ENCODE peak calls at places on chromosomes 3 and 15, in nine cellular contexts. V is left ventricle myocardium inferior; F is CD4-positive, alpha-beta T cell; R is fibroblast of lung; J is fibroblast of mammary gland; C is GM12865; Z is ovary; T is RWPE1; D is MCF 10A. O is an unnamed sample.
A peak's percentile ranks its signal among the peaks of the same experiment; 100 is the strongest.

GRCh38 chr15:31456329-31457060 is 129.9 kb downstream of the KLF13 start:
- DNase-seq in T (no peak), V (no peak), R (no peak), D (no peak), F (no peak), J (no peak), C (no peak), Z (no peak), O (no peak)

GRCh38 chr15:99427210-99427609 is 138.6 kb upstream of the MEF2A start:
- DNase-seq in C (no peak), R (no peak), F (no peak), Z (no peak), T (no peak), V (no peak), J (no peak), D (no peak), O (no peak)

GRCh38 chr3:124401841-124402240 is 328.4 kb upstream of the UMPS start:
- DNase-seq in J (no peak), V (no peak), C (no peak), F (no peak), D (no peak), Z (no peak), T (no peak), R (peak; percentile 68), O (no peak)

GRCh38 chr15:50463423-50464358 is 39.5 kb downstream of the USP8 start:
- DNase-seq in Z (no peak), V (no peak), T (no peak), R (peak; percentile 38), D (peak; percentile 6), F (no peak), C (no peak), J (peak; percentile 71), O (no peak)

GRCh38 chr15:93459396-93459795 is 370.4 kb upstream of the RGMA start:
- DNase-seq in R (no peak), J (no peak), V (no peak), T (no peak), F (no peak), C (no peak), Z (no peak), D (no peak), O (no peak)

GRCh38 chr3:161694682-161695586 is 198.3 kb downstream of the OTOL1 start:
- DNase-seq in T (no peak), D (no peak), C (peak; percentile 7), Z (no peak), F (no peak), R (no peak), V (no peak), J (no peak), O (no peak)

GRCh38 chr15:39404767-39405173 is 176.1 kb upstream of the THBS1 start:
- DNase-seq in T (peak; percentile 87), V (no peak), F (no peak), D (peak; percentile 97), Z (no peak), R (peak; percentile 86), J (peak; percentile 96), C (no peak), O (no peak)

GRCh38 chr3:67076607-67077006 is 78.5 kb downstream of the KBTBD8 start:
- DNase-seq in T (peak; percentile 4), J (no peak), Z (no peak), C (no peak), D (peak; percentile 38), V (no peak), R (no peak), F (no peak), O (no peak)

GRCh38 chr3:14600075-14600474 is 51.5 kb upstream of the CCDC174 start:
- DNase-seq in V (no peak), T (no peak), F (no peak), J (no peak), Z (no peak), C (no peak), D (no peak), R (no peak), O (no peak)

GRCh38 chr3:14601692-14602005 is 49.9 kb upstream of the CCDC174 start:
- DNase-seq in C (no peak), D (no peak), F (no peak), R (no peak), V (no peak), Z (no peak), T (no peak), J (no peak), O (no peak)

GRCh38 chr3:14600856-14601610 is 50.5 kb upstream of the CCDC174 start:
- DNase-seq in R (no peak), F (no peak), C (no peak), D (no peak), T (no peak), Z (no peak), J (no peak), V (no peak), O (no peak)

GRCh38 chr3:14602804-14603644 is 48.5 kb upstream of the CCDC174 start:
- DNase-seq in D (no peak), R (no peak), V (no peak), J (no peak), Z (no peak), F (no peak), C (no peak), T (no peak), O (no peak)

DNA sequence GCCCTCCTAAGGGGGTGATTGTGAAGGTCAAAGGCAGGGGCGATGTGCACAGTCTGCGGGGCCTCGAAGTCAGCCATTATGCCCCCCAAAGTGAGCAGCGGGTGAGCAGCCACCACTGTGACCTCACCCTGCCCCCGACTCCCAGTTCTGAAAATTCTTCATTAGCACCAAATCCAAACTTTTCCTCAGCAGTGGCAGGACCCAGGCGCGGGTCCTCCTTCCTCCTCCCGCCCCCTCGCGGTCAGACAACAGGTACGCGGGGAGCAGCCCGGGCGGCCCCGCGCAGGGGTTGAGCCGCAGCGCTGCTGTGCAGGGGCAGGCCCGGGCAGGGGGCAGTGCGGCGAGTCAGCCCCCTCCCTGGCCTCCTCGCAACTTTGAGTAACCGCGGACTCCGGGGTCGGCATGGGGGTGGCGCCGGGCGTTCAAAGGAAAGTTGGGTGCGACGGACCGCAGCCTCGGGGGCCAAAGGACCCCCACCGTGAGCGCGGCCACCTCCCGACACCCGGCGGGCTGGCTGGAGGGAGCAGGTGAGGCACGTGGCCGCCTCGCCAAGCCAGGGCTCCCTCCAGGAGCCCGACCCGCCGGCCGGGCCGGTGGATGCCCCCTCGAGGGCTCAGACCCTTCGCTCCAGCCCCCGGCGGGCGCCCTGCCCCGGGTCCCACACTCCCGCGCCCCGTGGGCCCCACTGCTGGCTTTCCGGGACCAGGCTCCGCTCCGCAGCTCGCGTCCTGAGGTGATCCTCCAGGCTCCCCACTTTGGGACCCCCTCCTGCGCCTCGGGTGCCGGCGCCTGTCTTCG is 49.4 kb upstream of the CCDC174 start:
- DNase-seq in C (no peak), F (no peak), V (no peak), Z (no peak), R (no peak), J (no peak), T (no peak), D (no peak), O (no peak)
- TF ChIP-seq CTCF in C (no peak), F (no peak), V (no peak), Z (no peak), R (no peak), J (no peak), T (no peak), D (peak; percentile 14), O (no peak)

GRCh38 chr15:75203017-75203907 is 1.6 kb downstream of the C15orf39 start:
- DNase-seq in C (no peak), J (peak; percentile 32), V (no peak), Z (no peak), T (peak; percentile 33), R (peak; percentile 1), D (peak; percentile 35), F (no peak), O (no peak)

GRCh38 chr15:75204340-75205063 is 2.8 kb downstream of the C15orf39 start:
- DNase-seq in Z (peak; percentile 93), J (peak; percentile 90), F (peak; percentile 83), R (peak; percentile 78), D (peak; percentile 95), T (peak; percentile 98), V (peak; percentile 94), C (peak; percentile 95), O (peak; percentile 76)

GRCh38 chr15:75203908-75204263 is 2.2 kb downstream of the C15orf39 start:
- DNase-seq in D (no peak), R (no peak), V (no peak), J (no peak), C (peak; percentile 59), Z (no peak), F (no peak), T (no peak), O (no peak)

GRCh38 chr15:75206006-75206405 is 4.3 kb downstream of the C15orf39 start:
- DNase-seq in Z (no peak), C (no peak), F (no peak), D (no peak), J (no peak), R (no peak), V (no peak), T (no peak), O (no peak)

GRCh38 chr15:75205064-75205395 is 3.3 kb downstream of the C15orf39 start:
- DNase-seq in C (no peak), R (no peak), V (no peak), F (no peak), T (no peak), D (no peak), Z (no peak), J (no peak), O (no peak)
- TF ChIP-seq CTCF in C (no peak), R (no peak), V (no peak), F (peak; percentile 10), T (peak; percentile 78), D (no peak), Z (no peak), J (no peak), O (no peak)

DNA sequence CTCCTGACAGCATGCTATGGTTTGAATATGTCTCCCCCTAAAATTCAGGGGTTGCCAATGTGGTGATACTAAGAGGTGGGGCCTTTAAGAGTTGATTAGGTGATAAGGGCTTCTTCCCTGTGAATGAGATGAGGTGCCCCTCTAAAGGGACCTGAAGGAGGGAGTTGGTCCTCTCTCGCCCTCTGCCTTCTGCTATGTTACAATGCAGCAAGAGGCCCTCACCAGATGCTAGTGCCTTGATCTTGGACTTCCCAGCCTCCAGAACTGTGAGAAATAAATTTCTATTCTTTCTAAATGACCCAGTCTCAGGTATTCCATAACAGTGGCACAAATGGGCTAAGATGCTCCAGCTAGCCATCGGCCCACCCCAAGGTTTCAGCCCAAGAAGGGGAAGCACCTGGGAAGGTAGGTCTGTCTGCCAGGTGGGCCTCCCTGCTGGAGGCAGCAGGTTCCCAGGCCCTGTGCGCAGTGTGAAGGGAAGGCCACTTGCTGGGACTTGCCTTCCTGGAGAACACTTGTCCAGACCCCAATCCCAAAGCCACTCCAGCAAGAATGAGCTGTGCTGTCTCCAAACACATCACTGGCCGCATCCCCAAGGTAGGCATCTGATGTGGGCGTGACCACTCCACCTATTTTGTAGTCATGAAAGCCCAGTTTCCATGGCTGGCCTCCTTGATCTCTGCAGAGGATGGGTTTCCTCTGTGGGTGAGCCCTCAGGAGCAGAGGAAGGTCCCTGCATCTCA is 9.0 kb downstream of the TGM4 start:
- DNase-seq in F (no peak), Z (no peak), D (no peak), C (no peak), V (no peak), T (no peak), R (no peak), J (peak; percentile 34), O (no peak)
- TF ChIP-seq CTCF in F (no peak), Z (no peak), D (no peak), C (no peak), V (no peak), T (no peak), R (no peak), J (no peak), O (no peak)

GRCh38 chr15:69304176-69304533 is 5.4 kb downstream of the PAQR5 start:
- DNase-seq in T (peak; percentile 65), J (peak; percentile 96), Z (no peak), V (no peak), D (peak; percentile 94), R (peak; percentile 78), F (no peak), C (no peak), O (no peak)

GRCh38 chr15:69302929-69303328 is 4.2 kb downstream of the PAQR5 start:
- DNase-seq in T (no peak), J (no peak), C (no peak), Z (no peak), D (no peak), F (no peak), V (no peak), R (no peak), O (no peak)

GRCh38 chr15:69305933-69306568 is 7.3 kb downstream of the PAQR5 start:
- DNase-seq in C (no peak), D (no peak), J (no peak), T (no peak), F (no peak), V (no peak), R (peak; percentile 25), Z (no peak), O (no peak)

GRCh38 chr15:69305204-69305931 is 6.7 kb downstream of the PAQR5 start:
- DNase-seq in J (peak; percentile 96), C (no peak), D (peak; percentile 98), T (peak; percentile 55), R (peak; percentile 93), V (no peak), Z (no peak), F (no peak), O (no peak)

GRCh38 chr15:69303337-69304175 is 4.8 kb downstream of the PAQR5 start:
- DNase-seq in R (peak; percentile 7), V (no peak), D (peak; percentile 40), J (peak; percentile 43), T (no peak), F (no peak), C (no peak), Z (no peak), O (no peak)
- TF ChIP-seq CTCF in R (no peak), V (peak; percentile 17), D (peak; percentile 21), J (peak; percentile 27), T (no peak), F (no peak), C (peak; percentile 9), Z (no peak), O (no peak)